ENCODE peak calls at places on chromosome 17, in four cellular contexts. E is GM12878, P is K562, S is HepG2. Z is an unnamed sample.

GRCh38 chr17:57669671-57670529 is 75.2 kb downstream of the CCDC182 start:
- DNase-seq in P (no peak), E (no peak), S (no peak), Z (no peak)

GRCh38 chr17:37744961-37745800 is at the start of gene HNF1B:
- DNase-seq in S (peak), E (no peak), P (no peak), Z (no peak)

GRCh38 chr17:50198026-50198669 is 3.3 kb downstream of the COL1A1 start:
- DNase-seq in S (peak), E (no peak), P (peak), Z (peak)

GRCh38 chr17:58377005-58377660 is 25.1 kb upstream of the SUPT4H1 start:
- DNase-seq in E (no peak), S (no peak), P (no peak), Z (no peak)

GRCh38 chr17:35795007-35795870 is at the start of gene MMP28:
- DNase-seq in S (no peak), E (no peak), P (peak), Z (peak)

GRCh38 chr17:1931759-1932579 is 93.2 kb downstream of the RTN4RL1 start:
- DNase-seq in E (no peak), P (no peak), S (peak), Z (no peak)

GRCh38 chr17:73983623-73984410 is 219.7 kb upstream of the RPL38 start:
- DNase-seq in S (no peak), P (no peak), E (no peak), Z (no peak)

GRCh38 chr17:17073627-17074521 is 31.6 kb downstream of the MPRIP start:
- DNase-seq in S (no peak), P (no peak), E (no peak), Z (no peak)

GRCh38 chr17:46108550-46109110 is 84.6 kb downstream of the KANSL1 start:
- DNase-seq in E (no peak), S (peak), P (no peak), Z (no peak)

GRCh38 chr17:46159686-46160085 is 33.5 kb downstream of the KANSL1 start:
- DNase-seq in E (no peak), P (peak), S (no peak), Z (no peak)

GRCh38 chr17:38449364-38449763 is 21.1 kb downstream of the ARHGAP23 start:
- DNase-seq in E (no peak), P (no peak), S (peak), Z (no peak)

GRCh38 chr17:34566873-34567272 is 12.5 kb upstream of the TMEM132E start:
- DNase-seq in S (no peak), E (no peak), P (no peak), Z (no peak)

GRCh38 chr17:40311575-40311974 is 2.6 kb downstream of the RARA start:
- DNase-seq in E (no peak), S (no peak), P (no peak), Z (no peak)

GRCh38 chr17:41553987-41554680 is 17.7 kb downstream of the KRT9 start:
- DNase-seq in S (no peak), E (no peak), P (no peak), Z (no peak)

GRCh38 chr17:83002118-83002805 is 77.1 kb upstream of the METRNL start:
- DNase-seq in S (no peak), E (no peak), P (no peak), Z (no peak)
- TF ChIP-seq FOXK2 in S (no peak), E (no peak), P (no peak), Z (no peak)

GRCh38 chr17:7251330-7252175 is at the start of gene CTDNEP1:
- DNase-seq in E (peak), P (peak), S (peak), Z (peak)
- TF ChIP-seq FOXM1 in E (no peak), P (no peak), S (no peak), Z (no peak)

GRCh38 chr17:82232322-82232785 is 3.5 kb downstream of the SLC16A3 start:
- DNase-seq in E (no peak), P (no peak), S (no peak), Z (no peak)
- TF ChIP-seq FOXK2 in E (no peak), P (no peak), S (no peak), Z (no peak)

GRCh38 chr17:78351449-78352006 is 8.3 kb downstream of the SOCS3 start:
- DNase-seq in E (no peak), S (peak), P (no peak), Z (no peak)
- TF ChIP-seq FOXM1 in E (no peak), S (no peak), P (no peak), Z (no peak)

DNA sequence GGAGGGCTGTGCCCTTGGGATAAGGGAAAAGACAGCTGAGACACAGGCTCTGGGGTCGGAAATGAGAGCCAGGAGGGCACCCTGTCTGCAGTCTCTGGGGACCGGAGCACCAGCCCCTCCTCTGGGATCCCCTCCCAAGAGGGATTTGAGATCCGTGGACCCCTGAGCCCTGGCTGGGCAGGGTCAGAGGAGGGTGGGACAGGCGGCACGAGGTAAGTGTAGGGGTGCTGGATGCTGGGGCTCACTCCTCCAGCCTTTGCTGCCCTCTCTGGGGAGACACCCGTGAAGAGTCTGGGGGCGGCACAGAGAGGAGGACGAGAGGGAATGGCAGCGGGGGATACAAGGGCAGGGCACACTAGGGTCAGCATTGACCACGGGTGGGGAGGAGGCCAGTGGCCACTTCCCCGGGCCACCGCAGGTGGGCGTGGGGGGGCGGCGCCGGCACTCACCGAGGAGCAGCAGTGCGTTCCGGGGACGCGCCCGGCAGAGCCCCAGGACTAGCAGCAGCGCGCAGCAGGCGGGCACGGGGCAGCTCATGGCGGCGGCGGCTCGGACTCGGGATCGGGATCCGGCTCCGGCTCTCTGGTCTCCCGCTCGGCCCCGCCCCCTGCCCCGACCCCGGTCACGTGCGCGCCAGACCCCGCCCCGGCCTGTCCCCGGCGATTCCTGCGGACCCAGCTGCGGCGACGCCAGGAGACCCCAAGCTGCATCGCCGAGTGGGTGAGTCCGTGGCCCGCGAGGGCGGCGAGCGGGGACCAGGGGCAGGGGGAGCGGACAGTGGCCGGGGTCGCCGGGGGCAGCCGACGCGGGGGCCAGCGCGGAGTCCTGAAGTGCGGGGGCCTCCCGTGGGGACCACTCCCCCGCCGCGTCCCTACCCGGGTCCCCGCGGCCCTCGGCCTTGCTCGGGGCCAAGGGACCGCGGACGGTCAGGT is at the start of the genes SGSH and SLC26A11:
- DNase-seq in P (peak), E (no peak), S (peak), Z (peak)
- TF ChIP-seq FOXK2 in P (no peak), E (no peak), S (no peak), Z (no peak)

GRCh38 chr17:9529033-9529748 is 46.4 kb downstream of the STX8 start:
- DNase-seq in P (peak), S (peak), E (no peak), Z (peak)
- TF ChIP-seq FOXM1 in P (no peak), S (no peak), E (no peak), Z (no peak)

GRCh38 chr17:45009676-45010467 is 41.6 kb downstream of the DCAKD start:
- DNase-seq in E (no peak), P (no peak), S (no peak), Z (no peak)

GRCh38 chr17:45011767-45012166 is 39.7 kb downstream of the DCAKD start:
- DNase-seq in E (no peak), P (no peak), S (no peak), Z (no peak)

GRCh38 chr17:45016237-45016636 is 35.2 kb downstream of the DCAKD start:
- DNase-seq in E (no peak), S (no peak), P (no peak), Z (no peak)

GRCh38 chr17:45016823-45017222 is 34.6 kb downstream of the DCAKD start:
- DNase-seq in S (peak), E (no peak), P (no peak), Z (no peak)

DNA sequence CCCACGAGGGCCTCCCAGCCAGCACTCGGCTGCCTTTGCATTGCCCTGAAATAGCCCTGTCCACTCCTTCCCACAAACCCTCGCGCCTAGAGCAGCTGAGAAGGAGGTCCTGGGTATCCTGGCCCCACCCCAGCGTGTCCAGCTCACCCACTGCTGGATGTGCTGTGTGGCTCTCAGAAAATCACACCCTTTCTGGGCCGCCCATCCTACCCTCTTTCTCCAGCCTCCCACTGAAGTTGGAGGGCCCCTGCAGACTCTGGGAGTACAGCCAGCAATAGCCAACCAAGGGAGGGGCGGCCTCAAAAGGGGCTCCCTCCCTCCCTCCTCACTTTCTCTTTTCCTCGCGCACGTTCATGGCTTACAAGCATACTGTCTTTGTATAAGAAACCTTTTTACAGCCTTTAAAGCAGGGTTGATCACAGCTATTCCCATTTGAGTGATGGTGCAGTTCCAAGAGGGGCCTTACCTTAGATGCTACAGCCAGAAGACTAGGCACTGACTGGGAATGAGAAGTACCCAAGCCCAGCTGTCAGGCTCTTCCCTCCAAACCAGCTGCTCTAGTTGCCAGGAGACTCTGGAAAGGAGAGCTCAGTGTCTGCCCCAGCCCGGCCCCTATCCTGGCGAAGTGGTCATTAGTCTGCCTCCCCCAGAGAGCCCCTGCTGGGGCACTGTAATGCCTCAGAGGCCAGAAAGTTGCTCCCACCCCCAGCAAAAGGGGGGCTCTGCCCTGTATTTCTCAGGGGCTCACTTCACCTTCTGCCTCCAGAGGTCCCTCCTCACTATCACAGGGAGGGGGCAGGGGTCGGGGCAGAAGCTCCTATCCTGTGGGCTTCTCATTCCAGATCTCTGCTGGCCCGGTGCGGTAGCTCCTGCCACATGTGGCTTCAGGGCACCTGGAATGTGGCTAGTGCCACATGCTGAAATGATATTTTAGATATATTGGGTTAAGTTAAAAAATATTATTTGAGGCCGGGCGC is 38.1 kb downstream of the DCAKD start:
- DNase-seq in E (no peak), S (no peak), P (no peak), Z (no peak)
- TF ChIP-seq FOXK2 in E (no peak), S (no peak), P (no peak), Z (no peak)

GRCh38 chr17:77133087-77133633 is 7.6 kb upstream of the SEC14L1 start:
- DNase-seq in E (no peak), S (no peak), P (no peak), Z (no peak)

GRCh38 chr17:77130521-77130920 is 10.2 kb upstream of the SEC14L1 start:
- DNase-seq in P (no peak), S (no peak), E (no peak), Z (no peak)

GRCh38 chr17:77132411-77133086 is 8.2 kb upstream of the SEC14L1 start:
- DNase-seq in E (no peak), P (no peak), S (no peak), Z (no peak)

GRCh38 chr17:77129568-77130301 is 11.0 kb upstream of the SEC14L1 start:
- DNase-seq in S (no peak), E (no peak), P (no peak), Z (no peak)

GRCh38 chr17:77131919-77132318 is 8.8 kb upstream of the SEC14L1 start:
- DNase-seq in P (no peak), E (no peak), S (peak), Z (no peak)
- TF ChIP-seq FOXM1 in P (no peak), E (no peak), S (no peak), Z (no peak)

GRCh38 chr17:63696381-63696961 is 3.5 kb downstream of the LIMD2 start:
- DNase-seq in P (peak), S (peak), E (no peak), Z (peak)
- TF ChIP-seq FOXK2 in P (no peak), S (no peak), E (no peak), Z (no peak)

Z was measured in HEK293T.